ENCODE peak calls at places on chromosomes 13 and 19, in seven cellular contexts. A, V, F, D, Y, I and X are unnamed samples.

GRCh38 chr13:32056316-32056715 is 24.7 kb downstream of the FRY start:
- DNase-seq in F (no peak), A (no peak), V (no peak), Y (no peak), D (no peak), I (no peak), X (no peak)

GRCh38 chr19:3062165-3063105 is at the start of gene TLE5:
- DNase-seq in I (peak), F (no peak), V (peak), Y (peak), D (no peak), A (peak), X (peak)

GRCh38 chr19:55643003-55643732 is at the start of gene ZNF581:
- DNase-seq in D (peak), A (peak), I (peak), Y (peak), V (peak), F (peak), X (peak)

GRCh38 chr13:39402221-39402620 is 200.8 kb downstream of the LHFPL6 start:
- DNase-seq in I (no peak), A (no peak), Y (no peak), F (no peak), V (no peak), D (no peak), X (no peak)

GRCh38 chr13:34076943-34077703 is 259.2 kb downstream of the RFC3 start:
- DNase-seq in I (peak), F (no peak), D (peak), V (no peak), Y (no peak), A (peak), X (peak)

GRCh38 chr13:95624020-95624419 is 20.5 kb downstream of the DZIP1 start:
- DNase-seq in V (peak), I (peak), A (peak), D (peak), F (no peak), Y (peak), X (peak)

GRCh38 chr19:14686411-14686810 is 3.4 kb upstream of the ZNF333 start:
- DNase-seq in A (peak), V (no peak), I (no peak), D (peak), Y (no peak), F (no peak), X (peak)

GRCh38 chr19:1864480-1865171 is 1.2 kb upstream of the KLF16 start:
- DNase-seq in F (no peak), Y (peak), D (peak), V (peak), I (peak), A (peak), X (peak)

GRCh38 chr13:113398963-113399754 is 35.2 kb upstream of the GRTP1 start:
- DNase-seq in Y (no peak), A (peak), D (no peak), V (no peak), F (no peak), I (peak), X (no peak)

GRCh38 chr13:113929628-113930615 is 44.0 kb downstream of the C13orf46 start:
- DNase-seq in V (no peak), F (no peak), Y (no peak), D (no peak), I (peak), A (peak), X (no peak)

GRCh38 chr19:30085394-30085793 is 143.4 kb downstream of the URI1 start:
- DNase-seq in Y (peak), A (no peak), I (peak), V (no peak), F (no peak), D (no peak), X (no peak)

GRCh38 chr19:46958542-46958941 is 61.1 kb upstream of the NPAS1 start:
- DNase-seq in I (no peak), A (peak), D (no peak), V (no peak), F (no peak), Y (no peak), X (no peak)

GRCh38 chr19:16027528-16027927 is 48.8 kb upstream of the TPM4 start:
- DNase-seq in A (no peak), D (no peak), I (no peak), Y (no peak), V (no peak), F (no peak), X (no peak)

GRCh38 chr13:23672616-23673015 is 102.4 kb downstream of the TNFRSF19 start:
- DNase-seq in D (no peak), Y (peak), A (no peak), I (no peak), V (no peak), F (no peak), X (no peak)

GRCh38 chr13:103187621-103188020 is 121.4 kb upstream of the SLC10A2 start:
- DNase-seq in F (no peak), D (no peak), A (no peak), I (no peak), V (no peak), Y (peak), X (no peak)

GRCh38 chr19:10568444-10568825 is 344 bp downstream of the CDKN2D start:
- DNase-seq in D (no peak), V (no peak), I (no peak), Y (peak), A (no peak), F (peak), X (no peak)

GRCh38 chr19:2239771-2240770 is 3.4 kb downstream of the SF3A2 start:
- DNase-seq in Y (peak), A (peak), D (peak), V (peak), F (no peak), I (no peak), X (no peak)